ENCODE peak calls at places on chromosomes 16 and 17, in ten cellular contexts. R is kidney, Y is HCT116, J is left ventricle myocardium inferior, O is tibial artery, I is psoas muscle, B is neural progenitor cell, K is transverse colon, P is fibroblast of lung, T is mammary epithelial cell. L is an unnamed sample. For H3K9me3 and H3K4me1, the result is how much of the 10 kb centered on the place peaks cover.

GRCh38 chr16:57585051-57585687 is 42.7 kb downstream of the ADGRG5 start:
- DNase-seq in T (no peak), I (no peak), P (no peak), K (no peak), J (no peak), O (no peak), Y (no peak), R (no peak), B (no peak), L (no peak)

GRCh38 chr17:48595107-48595999 is 1.8 kb upstream of the HOXB5 start:
- DNase-seq in I (no peak), O (no peak), P (no peak), B (no peak), J (no peak), K (no peak), R (peak), T (no peak), Y (no peak), L (no peak)

GRCh38 chr16:87461466-87461975 is 31.3 kb downstream of the ZCCHC14 start:
- DNase-seq in J (peak), P (peak), O (peak), T (peak), I (peak), B (peak), R (peak), K (peak), Y (peak), L (peak)

GRCh38 chr17:78741644-78742284 is 40.3 kb downstream of the CYTH1 start:
- DNase-seq in Y (no peak), R (no peak), K (no peak), T (no peak), B (no peak), O (no peak), P (no peak), J (no peak), I (no peak), L (no peak)

GRCh38 chr17:30961213-30962188 is 9.3 kb upstream of the RNF135 start:
- DNase-seq in K (no peak), B (peak), P (peak), O (peak), J (no peak), I (no peak), Y (no peak), R (no peak), T (no peak), L (peak)

GRCh38 chr16:11757671-11758545 is 15.3 kb upstream of the TXNDC11 start:
- DNase-seq in B (no peak), P (peak), R (no peak), K (peak), T (peak), J (no peak), Y (no peak), I (no peak), O (no peak), L (no peak)

GRCh38 chr17:76567634-76568432 is 17.8 kb downstream of the ST6GALNAC2 start:
- DNase-seq in R (peak), J (no peak), P (no peak), I (no peak), K (no peak), B (no peak), T (no peak), O (no peak), Y (no peak), L (no peak)

GRCh38 chr17:12727881-12728280 is 61.4 kb upstream of the ARHGAP44 start:
- DNase-seq in Y (no peak), B (no peak), R (no peak), T (no peak), P (peak), J (no peak), K (no peak), O (no peak), I (no peak), L (no peak)

GRCh38 chr17:54903375-54903774 is 2.7 kb downstream of the TOM1L1 start:
- DNase-seq in I (peak), O (no peak), T (no peak), K (peak), B (no peak), Y (no peak), P (peak), J (peak), R (peak), L (no peak)

GRCh38 chr16:12764813-12765212 is 38.9 kb downstream of the CPPED1 start:
- DNase-seq in P (no peak), Y (no peak), I (no peak), O (no peak), J (no peak), T (no peak), B (no peak), R (no peak), K (no peak), L (no peak)

GRCh38 chr16:9012848-9013507 is 49.3 kb upstream of the USP7 start:
- DNase-seq in O (no peak), K (no peak), I (no peak), T (no peak), R (peak), P (peak), B (peak), Y (no peak), J (no peak), L (no peak)

GRCh38 chr17:4710693-4711634 is 532 bp downstream of the ARRB2 start:
- DNase-seq in O (no peak), K (peak), R (peak), J (no peak), Y (no peak), P (no peak), B (no peak), T (no peak), I (peak), L (no peak)

GRCh38 chr17:7431231-7431630 is 2.6 kb downstream of the SPEM3 start:
- DNase-seq in P (no peak), K (no peak), I (no peak), B (no peak), Y (no peak), J (no peak), O (no peak), R (no peak), T (no peak), L (no peak)

GRCh38 chr17:78998311-78999055 is 11.1 kb downstream of the CANT1 start:
- DNase-seq in R (peak), T (no peak), K (peak), B (no peak), O (peak), I (peak), J (peak), P (no peak), Y (no peak), L (no peak)

GRCh38 chr17:68391561-68392268 is 65.6 kb downstream of the WIPI1 start:
- DNase-seq in I (no peak), Y (no peak), O (no peak), K (no peak), P (no peak), R (no peak), B (no peak), T (no peak), J (no peak), L (peak)

GRCh38 chr16:10114411-10114810 is 67.8 kb downstream of the GRIN2A start:
- DNase-seq in B (no peak), O (no peak), P (peak), J (no peak), K (no peak), T (peak), R (peak), Y (no peak), I (peak), L (no peak)

GRCh38 chr17:31283841-31284240 is 13.2 kb downstream of the OMG start:
- DNase-seq in Y (no peak), P (peak), K (no peak), J (no peak), R (no peak), O (no peak), T (no peak), B (no peak), I (no peak), L (no peak)

GRCh38 chr17:28745052-28745776 is 1.4 kb downstream of the TRAF4 start:
- DNase-seq in O (peak), I (no peak), R (peak), T (peak), P (peak), J (no peak), K (peak), Y (no peak), B (peak), L (no peak)

GRCh38 chr17:752620-753219 is 656 bp upstream of the GEMIN4 start:
- DNase-seq in R (peak), B (peak), K (peak), J (peak), P (peak), T (no peak), I (peak), O (peak), Y (no peak), L (peak)

GRCh38 chr17:37082461-37082860 is 133.7 kb downstream of the AATF start:
- DNase-seq in P (no peak), O (no peak), J (no peak), K (no peak), R (no peak), I (no peak), T (no peak), B (no peak), Y (no peak), L (no peak)
- TF ChIP-seq CTCF in P (no peak), O (no peak), J (no peak), K (no peak), R (no peak), I (no peak), T (no peak), B (no peak), Y (no peak), L (no peak)

GRCh38 chr16:924063-924462 is 46.7 kb downstream of the LMF1 start:
- DNase-seq in O (no peak), J (no peak), B (no peak), R (no peak), T (no peak), Y (no peak), K (no peak), P (no peak), I (no peak), L (no peak)
- H3K9me3 ChIP-seq in O (under half), J (under half), B (under half), R (under half), T (under half), Y (under half), K (under half), P (under half), I (under half), L (under half)

GRCh38 chr16:85567101-85567866 is 45.8 kb upstream of the GSE1 start:
- DNase-seq in Y (no peak), I (no peak), P (no peak), J (no peak), T (no peak), K (peak), O (no peak), R (no peak), B (no peak), L (no peak)
- H3K4me1 ChIP-seq in Y (under half), I (half or more), P (under half), J (under half), T (under half), K (half or more), O (under half), R (half or more), B (under half), L (under half)

GRCh38 chr17:43983515-43984411 is 20.7 kb upstream of the NAGS start:
- DNase-seq in I (peak), P (no peak), R (peak), B (peak), O (no peak), Y (no peak), T (no peak), K (peak), J (no peak), L (no peak)
- TF ChIP-seq CTCF in I (peak), P (peak), R (no peak), B (peak), O (no peak), Y (no peak), T (no peak), K (no peak), J (peak), L (no peak)

GRCh38 chr17:65572186-65572580 is 10.7 kb upstream of the AXIN2 start:
- DNase-seq in Y (no peak), O (no peak), B (no peak), P (no peak), K (no peak), I (no peak), T (no peak), R (no peak), J (no peak), L (no peak)

GRCh38 chr17:65573283-65573603 is 11.8 kb upstream of the AXIN2 start:
- DNase-seq in J (no peak), P (no peak), B (no peak), K (no peak), Y (no peak), O (no peak), R (no peak), I (no peak), T (no peak), L (no peak)

GRCh38 chr17:65572581-65573282 is 11.3 kb upstream of the AXIN2 start:
- DNase-seq in J (no peak), K (no peak), T (no peak), B (peak), P (no peak), I (no peak), O (no peak), R (no peak), Y (no peak), L (no peak)

DNA sequence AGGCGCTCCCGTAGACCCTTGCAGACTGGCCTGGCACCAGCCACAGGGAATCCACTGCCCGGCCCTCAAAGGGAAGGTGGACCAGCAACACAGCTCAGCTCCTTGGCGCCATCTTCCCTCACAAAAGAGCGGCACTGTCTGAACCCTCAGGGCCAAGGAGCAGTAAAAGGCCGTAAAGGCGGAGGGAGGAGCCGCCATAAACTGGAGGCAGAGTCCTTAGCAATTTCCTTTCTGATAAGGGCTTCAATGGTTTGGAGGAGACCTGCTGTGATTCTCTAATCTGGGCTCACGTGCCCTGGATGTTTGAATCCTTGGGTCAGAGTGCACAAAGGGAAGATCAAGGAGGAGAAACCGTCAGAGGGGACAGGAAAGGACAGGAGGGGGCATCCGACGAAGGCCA is 15.5 kb upstream of the AXIN2 start:
- DNase-seq in J (no peak), Y (no peak), I (no peak), R (no peak), B (peak), O (no peak), P (no peak), T (no peak), K (peak), L (no peak)
- H3K9me3 ChIP-seq in J (under half), Y (under half), I (under half), R (under half), B (under half), O (under half), P (under half), T (under half), K (under half), L (under half)

DNA sequence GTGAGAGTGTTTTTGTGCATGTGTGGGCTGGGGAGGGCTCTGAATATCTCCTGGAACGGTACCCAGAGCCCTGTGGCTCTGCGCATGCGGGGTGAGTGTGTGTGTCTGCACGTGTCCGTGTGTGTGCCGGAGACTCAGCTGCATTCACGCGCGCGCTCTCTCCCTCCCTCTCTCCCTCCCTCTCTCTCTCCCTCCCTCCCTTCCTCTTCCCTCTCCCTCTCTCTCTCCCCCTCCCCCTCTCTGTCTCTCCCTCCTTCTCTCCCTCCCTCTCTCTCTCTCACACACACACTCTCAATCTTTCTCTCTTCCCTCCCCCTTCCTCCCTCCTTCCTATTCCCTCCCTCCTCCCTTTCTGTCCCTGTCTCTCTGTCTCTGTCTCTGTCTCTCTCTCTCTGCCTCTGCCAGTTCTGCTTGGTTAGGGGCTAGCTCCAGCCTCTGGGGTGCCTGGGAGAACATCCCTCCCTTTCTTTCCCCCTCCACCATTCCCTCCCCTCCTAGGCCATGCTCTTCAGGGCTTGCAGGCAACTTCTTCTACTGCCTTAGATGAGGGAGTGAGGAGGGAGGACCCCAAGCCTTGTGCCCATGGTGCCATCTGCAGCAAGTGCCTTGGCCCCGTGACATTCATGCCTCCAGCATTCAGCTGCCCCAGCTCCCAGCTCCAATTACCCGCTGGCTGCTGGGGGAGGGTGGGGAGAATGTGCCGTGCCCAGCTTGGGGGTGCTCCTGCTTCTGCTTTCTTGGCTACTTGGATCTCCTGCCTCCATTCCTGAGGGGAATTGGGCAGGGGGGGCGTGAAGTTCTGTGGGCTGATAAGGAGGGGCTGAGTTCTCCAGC is 6.4 kb downstream of the THRA start:
- DNase-seq in K (peak), T (peak), P (peak), I (peak), O (peak), B (peak), R (peak), Y (no peak), J (peak), L (peak)
- H3K4me1 ChIP-seq in K (half or more), T (half or more), P (under half), I (half or more), O (half or more), B (half or more), R (half or more), Y (half or more), J (half or more), L (under half)

GRCh38 chr17:2401426-2402221 is 764 bp upstream of the MNT start:
- DNase-seq in R (peak), Y (peak), B (peak), O (peak), K (peak), P (peak), I (peak), J (peak), T (peak), L (peak)
- TF ChIP-seq CTCF in R (no peak), Y (no peak), B (no peak), O (no peak), K (no peak), P (no peak), I (no peak), J (no peak), T (no peak), L (no peak)

L was measured in right atrium auricular region.